ENCODE peak calls at places on chromosomes 11 and 22, in four cellular contexts. D, F, T and E are unnamed samples. For H3K36me3, the result is how much of the 10 kb centered on the place peaks cover.

GRCh38 chr11:70755410-70756158 is 357.3 kb downstream of the CTTN start:
- DNase-seq in D (no peak), T (peak), F (peak), E (peak)

GRCh38 chr11:67027483-67027930 is 4.6 kb downstream of the SYT12 start:
- DNase-seq in F (no peak), T (no peak), D (no peak), E (no peak)

GRCh38 chr22:46484861-46485595 is 52.4 kb downstream of the CELSR1 start:
- DNase-seq in T (no peak), D (no peak), F (peak), E (no peak)

GRCh38 chr11:74325649-74326645 is 14.5 kb upstream of the P4HA3 start:
- DNase-seq in F (peak), T (peak), D (peak), E (peak)

GRCh38 chr11:29173660-29174062 is 843.2 kb downstream of the KCNA4 start:
- DNase-seq in F (peak), T (no peak), D (no peak), E (no peak)

GRCh38 chr11:64226507-64227051 is 505 bp downstream of the NUDT22 start:
- DNase-seq in T (peak), F (no peak), D (peak), E (no peak)

GRCh38 chr11:111457731-111458368 is 54.3 kb downstream of the BTG4 start:
- DNase-seq in T (no peak), D (no peak), F (no peak), E (no peak)

GRCh38 chr11:65071907-65072630 is 11.8 kb downstream of the CDCA5 start:
- DNase-seq in D (no peak), T (no peak), F (no peak), E (no peak)

DNA sequence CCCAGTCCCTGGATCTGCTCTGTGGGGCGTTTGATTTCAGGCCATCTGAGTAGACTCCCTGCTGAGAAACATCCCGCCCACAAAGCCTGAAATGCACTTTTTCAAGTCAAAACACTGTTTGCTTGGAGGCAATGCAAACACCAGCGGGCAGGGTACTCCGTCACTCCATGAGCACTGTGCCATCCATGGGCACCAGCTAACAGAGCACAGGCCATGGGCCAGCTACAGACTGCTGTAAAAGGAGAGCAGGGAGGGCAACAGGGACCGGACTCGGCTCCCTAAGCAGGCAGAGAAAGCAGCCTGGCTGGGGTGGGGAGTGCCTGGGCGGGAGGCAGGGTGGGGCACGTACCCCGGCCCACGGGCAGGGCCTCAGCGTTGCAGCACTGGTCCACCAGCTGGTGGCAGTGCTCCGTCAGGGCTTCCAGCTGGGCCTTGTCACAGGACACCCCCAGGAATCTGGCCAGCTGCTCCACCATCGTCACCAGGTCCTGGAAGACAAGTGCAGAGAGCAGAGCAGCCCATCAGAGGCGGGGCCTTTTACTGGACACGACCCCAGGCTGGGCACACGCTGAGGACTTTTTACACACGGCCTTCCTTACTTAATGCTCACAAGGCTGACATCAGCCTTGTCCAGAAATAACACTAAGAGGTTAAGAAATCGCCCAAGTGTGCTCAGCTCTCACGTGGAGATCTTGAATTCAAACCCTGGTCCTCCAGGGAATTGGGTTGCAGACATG is 16.8 kb upstream of the EFCAB6 start:
- DNase-seq in F (no peak), T (no peak), D (no peak), E (peak)
- TF ChIP-seq CTCF in F (peak), T (no peak), D (no peak), E (peak)

GRCh38 chr11:16750417-16750816 is 12.0 kb downstream of the C11orf58 start:
- DNase-seq in T (no peak), D (no peak), F (no peak), E (no peak)
- H3K36me3 ChIP-seq in T (half or more), D (under half), F (under half), E (under half)

DNA sequence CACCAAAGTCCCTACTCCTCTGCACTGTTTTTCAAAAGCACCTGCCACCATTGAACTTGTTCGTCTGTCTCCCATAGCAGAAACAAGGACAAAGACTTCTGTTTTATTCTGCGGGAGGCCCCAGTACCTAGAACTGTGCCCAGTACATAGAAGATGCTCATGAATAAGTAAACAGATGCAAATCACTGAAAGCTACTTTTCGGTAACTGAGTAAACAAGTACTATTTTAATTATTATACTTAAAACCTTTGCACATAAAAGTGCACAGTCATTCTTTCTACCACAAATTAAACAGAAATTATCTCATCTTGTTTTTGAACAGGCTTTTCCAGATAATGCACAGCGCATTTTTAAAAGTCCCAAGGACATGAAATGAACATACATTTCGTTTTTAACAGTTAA is 3.8 kb downstream of the NAP1L4 start:
- DNase-seq in T (no peak), F (no peak), D (no peak), E (no peak)
- H3K4me3 ChIP-seq in T (no peak), F (no peak), D (no peak), E (no peak)

DNA sequence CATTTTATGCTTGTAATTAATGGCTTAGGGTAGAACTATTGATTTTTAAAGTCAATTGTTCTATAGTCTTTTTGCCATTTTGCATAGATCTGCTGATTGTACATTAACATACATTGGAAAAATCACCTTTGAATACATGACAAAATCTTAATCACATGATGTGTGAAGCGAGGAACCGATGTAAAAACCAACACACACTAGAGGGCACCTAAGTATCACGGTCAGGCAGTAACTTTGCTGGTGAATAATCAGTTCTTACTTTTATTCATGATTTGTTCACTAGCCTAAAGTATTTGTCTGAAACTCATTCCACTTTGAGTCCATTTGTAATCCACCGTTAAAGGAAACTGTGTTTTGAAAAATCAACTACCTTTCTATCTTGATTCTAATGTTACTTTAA is 28.2 kb downstream of the JHY start:
- DNase-seq in F (no peak), T (no peak), D (no peak), E (no peak)
- TF ChIP-seq CTCF in F (peak), T (no peak), D (peak), E (peak)

DNA sequence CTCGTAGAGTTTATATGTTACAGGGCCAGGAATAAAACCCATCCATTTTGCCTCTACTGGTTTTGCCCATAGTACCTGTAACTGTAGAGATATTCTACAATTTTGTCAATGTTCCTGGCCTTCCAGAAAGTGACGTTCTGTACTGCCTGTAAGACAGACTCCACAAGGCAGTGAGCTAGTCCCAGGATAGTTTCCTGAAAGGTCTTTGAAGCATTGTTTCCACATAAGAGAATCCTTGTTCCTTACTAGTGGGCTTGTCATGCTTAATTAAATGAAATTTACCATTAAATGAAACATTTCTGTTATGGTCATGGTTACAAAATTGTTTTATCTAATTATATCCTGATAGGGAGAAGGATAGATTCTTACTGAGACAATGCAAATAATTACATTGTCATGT is 80.4 kb downstream of the HSD17B12 start:
- DNase-seq in T (no peak), F (no peak), D (no peak), E (no peak)
- H3K36me3 ChIP-seq in T (under half), F (under half), D (under half), E (under half)

DNA sequence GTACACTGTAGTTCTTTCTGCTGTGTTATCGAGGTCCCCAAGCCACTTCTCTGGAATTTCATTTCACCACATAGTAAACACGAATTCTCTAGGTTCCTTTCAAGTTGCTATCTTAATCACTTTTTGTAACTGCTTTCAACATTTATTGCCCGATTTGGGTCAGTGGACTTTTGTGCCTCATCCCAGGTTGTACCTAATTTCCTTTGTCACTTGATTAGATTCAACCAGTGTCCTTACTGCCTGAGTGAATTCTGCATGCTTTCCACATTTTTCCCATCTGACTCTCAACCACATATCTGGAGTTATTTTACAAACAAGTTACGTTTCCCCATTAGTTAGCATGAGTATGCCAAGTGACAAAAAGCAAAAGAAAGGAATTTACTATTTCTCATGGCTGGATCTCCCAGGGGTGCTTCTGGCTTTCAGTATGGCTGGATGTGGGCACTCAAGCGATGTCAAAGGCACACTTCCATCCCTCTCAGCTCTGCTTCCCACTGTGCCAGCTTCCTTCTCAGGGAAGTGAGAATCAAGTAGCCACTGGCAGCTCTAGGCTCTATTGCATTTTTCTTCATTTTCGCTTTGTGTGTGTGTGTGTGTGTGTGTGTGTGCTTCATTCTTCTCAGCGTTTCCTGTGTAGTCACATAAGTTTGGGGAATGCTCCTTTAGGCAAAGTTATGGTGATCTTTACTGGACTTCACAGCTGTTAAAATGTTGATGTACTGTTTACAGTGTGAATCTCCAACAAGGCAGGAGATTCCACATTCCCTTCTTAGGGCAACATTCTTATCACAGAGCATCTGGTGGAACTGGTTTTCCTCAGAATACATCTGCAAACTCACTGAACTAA is 128.9 kb downstream of the DBX1 start:
- DNase-seq in T (no peak), F (peak), D (no peak), E (no peak)
- H3K4me3 ChIP-seq in T (no peak), F (no peak), D (no peak), E (no peak)

GRCh38 chr11:93248602-93249001 is 50.8 kb upstream of the SLC36A4 start:
- DNase-seq in F (no peak), D (no peak), T (no peak), E (no peak)
- TF ChIP-seq CTCF in F (peak), D (no peak), T (no peak), E (peak)

GRCh38 chr22:47793304-47794101 is 1031.1 kb downstream of the TBC1D22A start:
- DNase-seq in D (no peak), T (no peak), F (no peak), E (no peak)
- H3K36me3 ChIP-seq in D (under half), T (under half), F (under half), E (under half)

GRCh38 chr11:44566952-44567875 is 1.8 kb downstream of the CD82 start:
- DNase-seq in D (no peak), F (no peak), T (no peak), E (no peak)
- H3K4me3 ChIP-seq in D (no peak), F (no peak), T (no peak), E (no peak)

DNA sequence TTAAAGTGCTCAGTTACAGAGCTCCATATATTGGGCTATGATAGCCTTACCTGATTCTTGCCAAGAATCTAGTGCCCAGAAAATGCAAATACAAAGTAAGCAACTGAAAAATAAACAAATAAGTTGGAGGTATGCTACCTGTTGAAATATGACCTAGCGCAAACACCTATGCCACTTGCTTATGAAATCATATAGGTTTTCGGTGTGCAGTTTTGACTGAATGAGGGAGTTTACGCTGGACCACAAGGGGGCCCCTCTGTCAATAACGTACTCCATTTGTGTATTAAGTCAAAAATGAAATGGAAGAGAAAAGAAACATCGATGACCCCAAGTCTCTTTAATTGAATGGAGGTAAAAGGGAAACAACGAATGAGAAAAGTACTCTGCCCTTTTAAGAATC is 84.9 kb upstream of the TRIM77 start:
- DNase-seq in T (no peak), F (no peak), D (no peak), E (peak)
- TF ChIP-seq CTCF in T (no peak), F (peak), D (no peak), E (peak)